ENCODE peak calls at places on chromosomes 2 and 18, in seven cellular contexts. H, U, B, E, N, D and L are unnamed samples.

GRCh38 chr2:118122768-118123335 is 34.6 kb downstream of the INSIG2 start:
- DNase-seq in D (no peak), N (no peak), U (peak), H (no peak), E (peak), B (peak), L (peak)

GRCh38 chr18:70491734-70492348 is 203.0 kb downstream of the SOCS6 start:
- DNase-seq in D (no peak), H (peak), N (peak), E (peak), U (peak), B (peak), L (peak)

GRCh38 chr2:152054593-152054992 is 44.3 kb downstream of the CACNB4 start:
- DNase-seq in N (peak), U (peak), D (peak), B (peak), E (peak), H (no peak), L (no peak)

GRCh38 chr2:45932278-45932975 is 281.0 kb downstream of the PRKCE start:
- DNase-seq in H (no peak), N (peak), B (peak), D (no peak), E (peak), U (no peak), L (no peak)

GRCh38 chr2:54545700-54546450 is 89.7 kb downstream of the SPTBN1 start:
- DNase-seq in H (no peak), B (peak), D (no peak), E (peak), U (peak), N (peak), L (no peak)

GRCh38 chr2:174025271-174026121 is 60.3 kb upstream of the SP3 start:
- DNase-seq in H (no peak), D (no peak), N (no peak), E (no peak), B (peak), U (no peak), L (no peak)

GRCh38 chr2:219452361-219453317 is 18.0 kb downstream of the SPEG start:
- DNase-seq in E (peak), D (peak), H (no peak), U (peak), B (peak), N (peak), L (no peak)

GRCh38 chr2:3683748-3684454 is 19.5 kb upstream of the DCDC2C start:
- DNase-seq in N (peak), H (no peak), B (peak), E (peak), U (no peak), D (no peak), L (no peak)

GRCh38 chr2:60886962-60887361 is 5.6 kb downstream of the REL start:
- DNase-seq in U (no peak), E (no peak), B (no peak), D (no peak), H (no peak), N (no peak), L (no peak)

GRCh38 chr2:95034221-95034620 is 8.7 kb downstream of the MAL start:
- DNase-seq in H (no peak), E (no peak), D (no peak), N (peak), U (no peak), B (peak), L (no peak)

GRCh38 chr2:136378712-136379595 is 261.0 kb upstream of the CXCR4 start:
- DNase-seq in E (peak), N (peak), H (peak), U (peak), D (no peak), B (peak), L (peak)

GRCh38 chr2:106267997-106268396 is 73.9 kb upstream of the UXS1 start:
- DNase-seq in N (no peak), H (no peak), D (no peak), B (no peak), E (no peak), U (no peak), L (no peak)

GRCh38 chr2:54575379-54575888 is 119.3 kb downstream of the SPTBN1 start:
- DNase-seq in E (no peak), N (peak), H (no peak), B (peak), U (no peak), D (no peak), L (no peak)

GRCh38 chr2:96663177-96663576 is 20.6 kb downstream of the FER1L5 start:
- DNase-seq in B (no peak), U (no peak), D (no peak), E (no peak), H (no peak), N (no peak), L (no peak)

GRCh38 chr2:110993557-110994231 is 127.0 kb upstream of the BCL2L11 start:
- DNase-seq in U (peak), D (no peak), E (peak), N (no peak), H (no peak), B (no peak), L (peak)

GRCh38 chr2:85584354-85584856 is at the start of gene VAMP5:
- DNase-seq in H (no peak), B (peak), E (no peak), D (no peak), N (peak), U (peak), L (no peak)

GRCh38 chr2:239143858-239144712 is 256.7 kb downstream of the HDAC4 start:
- DNase-seq in H (no peak), D (no peak), U (peak), E (peak), B (peak), N (peak), L (peak)

GRCh38 chr2:96546797-96547196 is 10.2 kb downstream of the ARID5A start:
- DNase-seq in U (no peak), D (no peak), H (no peak), B (no peak), E (no peak), N (no peak), L (no peak)

GRCh38 chr18:7002107-7002506 is 115.5 kb downstream of the LAMA1 start:
- DNase-seq in B (no peak), U (no peak), E (no peak), H (no peak), N (no peak), D (no peak), L (no peak)

GRCh38 chr2:144595279-144595678 is 75.4 kb upstream of the ZEB2 start:
- DNase-seq in U (no peak), N (no peak), D (no peak), H (no peak), B (no peak), E (no peak), L (no peak)

GRCh38 chr2:37926635-37927034 is 1.5 kb downstream of the RMDN2 start:
- DNase-seq in B (no peak), E (no peak), N (no peak), U (no peak), H (no peak), D (no peak), L (no peak)

GRCh38 chr2:202149155-202149762 is 76.2 kb downstream of the KIAA2012 start:
- DNase-seq in D (no peak), B (peak), H (no peak), N (no peak), U (no peak), E (no peak), L (no peak)